ENCODE peak calls at places on chromosomes 5 and 9, in eight cellular contexts. T is left lung, W is adipocyte, S is HCT116, Q is IMR-90, A is breast epithelium, J is aorta, N is kidney. U is an unnamed sample. For H3K4me1, the result is how much of the 10 kb centered on the place peaks cover.

GRCh38 chr5:98775962-98776687 is 2.7 kb downstream of the RGMB start:
- DNase-seq in T (no peak), S (no peak), A (no peak), J (no peak), Q (peak), W (peak), N (no peak), U (no peak)

GRCh38 chr9:121698627-121699270 is 47.3 kb downstream of the DAB2IP start:
- DNase-seq in S (no peak), Q (no peak), W (peak), T (peak), N (peak), J (no peak), A (no peak), U (no peak)

GRCh38 chr5:55480781-55481180 is 54.0 kb downstream of the PLPP1 start:
- DNase-seq in Q (peak), S (no peak), A (no peak), W (peak), N (no peak), J (no peak), T (no peak), U (no peak)

GRCh38 chr5:598564-598890 is 13.6 kb upstream of the CEP72 start:
- DNase-seq in Q (no peak), S (no peak), T (no peak), N (no peak), A (no peak), W (no peak), J (peak), U (no peak)

GRCh38 chr5:136054133-136054996 is 25.6 kb downstream of the TGFBI start:
- DNase-seq in J (peak), N (no peak), S (no peak), T (no peak), W (peak), Q (peak), A (no peak), U (no peak)

GRCh38 chr9:131837316-131837715 is 97.4 kb upstream of the RAPGEF1 start:
- DNase-seq in J (no peak), W (no peak), A (no peak), T (no peak), Q (no peak), N (peak), S (no peak), U (no peak)

GRCh38 chr9:131276107-131276888 is at the start of gene FAM78A:
- DNase-seq in W (no peak), J (peak), A (no peak), Q (no peak), T (peak), S (no peak), N (peak), U (peak)

GRCh38 chr9:134678206-134678605 is 36.6 kb downstream of the COL5A1 start:
- DNase-seq in S (no peak), J (no peak), A (no peak), N (peak), Q (no peak), T (peak), W (no peak), U (peak)

GRCh38 chr9:14320272-14321245 is 6.6 kb upstream of the NFIB start:
- DNase-seq in Q (peak), W (peak), N (no peak), J (no peak), S (no peak), T (no peak), A (no peak), U (no peak)

GRCh38 chr5:166947045-166947444 is 1344.4 kb upstream of the WWC1 start:
- DNase-seq in Q (no peak), S (no peak), A (no peak), N (no peak), J (no peak), T (peak), W (no peak), U (no peak)

GRCh38 chr9:85137606-85138150 is 468.1 kb downstream of the NTRK2 start:
- DNase-seq in Q (no peak), A (no peak), S (no peak), W (no peak), T (no peak), N (no peak), J (no peak), U (no peak)

GRCh38 chr5:3380689-3381088 is 214.9 kb upstream of the IRX1 start:
- DNase-seq in T (no peak), S (no peak), Q (no peak), N (no peak), J (no peak), W (no peak), A (no peak), U (no peak)

GRCh38 chr9:72462340-72462739 is 59.1 kb upstream of the TMC1 start:
- DNase-seq in N (no peak), Q (peak), A (no peak), T (no peak), S (no peak), W (peak), J (no peak), U (no peak)

GRCh38 chr5:9838906-9839305 is 208.8 kb upstream of the TAS2R1 start:
- DNase-seq in Q (no peak), W (no peak), N (no peak), S (no peak), T (no peak), J (no peak), A (no peak), U (no peak)

GRCh38 chr9:126619336-126619919 is 5.7 kb downstream of the LMX1B start:
- DNase-seq in W (no peak), J (no peak), S (no peak), T (peak), N (peak), Q (no peak), A (no peak), U (peak)

GRCh38 chr9:69946800-69947437 is 96.7 kb upstream of the MAMDC2 start:
- DNase-seq in A (no peak), W (peak), S (peak), Q (peak), J (no peak), T (no peak), N (no peak), U (no peak)

GRCh38 chr9:16367605-16368424 is 502.7 kb downstream of the BNC2 start:
- DNase-seq in A (no peak), J (no peak), Q (peak), S (no peak), N (no peak), T (no peak), W (peak), U (no peak)

GRCh38 chr5:72799721-72800120 is 16.7 kb upstream of the TNPO1 start:
- DNase-seq in J (no peak), A (no peak), W (no peak), Q (no peak), T (no peak), N (no peak), S (no peak), U (no peak)

GRCh38 chr5:152532714-152533113 is 127.6 kb upstream of the NMUR2 start:
- DNase-seq in T (no peak), Q (peak), A (no peak), J (no peak), S (peak), W (peak), N (no peak), U (no peak)

GRCh38 chr5:86507574-86507973 is 110.2 kb upstream of the COX7C start:
- DNase-seq in Q (no peak), T (no peak), N (no peak), W (no peak), A (no peak), S (no peak), J (no peak), U (no peak)

GRCh38 chr5:128252794-128253193 is 169.2 kb downstream of the SLC12A2 start:
- DNase-seq in J (no peak), S (no peak), T (no peak), W (peak), N (no peak), A (no peak), Q (peak), U (no peak)

GRCh38 chr5:132064738-132065331 is 4.4 kb downstream of the IL3 start:
- DNase-seq in J (peak), S (peak), A (peak), T (peak), N (peak), W (peak), Q (peak), U (peak)

GRCh38 chr5:96033116-96033515 is 71.5 kb upstream of the ELL2 start:
- DNase-seq in Q (no peak), T (no peak), S (no peak), J (no peak), W (no peak), A (no peak), N (no peak), U (no peak)

GRCh38 chr5:158502686-158503085 is 597.0 kb downstream of the EBF1 start:
- DNase-seq in S (no peak), T (peak), W (no peak), A (no peak), N (peak), J (no peak), Q (no peak), U (no peak)

GRCh38 chr9:117334101-117334500 is 80.8 kb downstream of the ASTN2 start:
- DNase-seq in J (no peak), S (no peak), T (no peak), N (no peak), A (no peak), Q (no peak), W (no peak), U (no peak)

GRCh38 chr9:124392254-124392653 is 23.0 kb downstream of the PSMB7 start:
- DNase-seq in N (peak), J (no peak), A (no peak), W (peak), S (no peak), Q (no peak), T (peak), U (peak)

GRCh38 chr9:81574399-81574798 is 114.9 kb downstream of the TLE1 start:
- DNase-seq in T (no peak), A (no peak), Q (peak), J (no peak), W (peak), N (no peak), S (no peak), U (no peak)

GRCh38 chr9:38311382-38312270 is 80.9 kb upstream of the ALDH1B1 start:
- DNase-seq in T (no peak), S (no peak), J (no peak), W (no peak), Q (no peak), A (no peak), N (no peak), U (no peak)

GRCh38 chr9:29564564-29564963 is 1991.3 kb upstream of the C9orf72 start:
- DNase-seq in N (no peak), A (no peak), W (no peak), Q (no peak), T (no peak), S (no peak), J (no peak), U (no peak)

GRCh38 chr5:135245521-135246499 is 153.2 kb downstream of the MACROH2A1 start:
- DNase-seq in N (peak), J (no peak), S (no peak), A (no peak), Q (peak), W (peak), T (no peak), U (no peak)

GRCh38 chr9:36836486-36836885 is 197.6 kb downstream of the PAX5 start:
- DNase-seq in W (no peak), Q (no peak), A (no peak), T (no peak), S (no peak), J (no peak), N (peak), U (no peak)

GRCh38 chr9:36842560-36843530 is 191.2 kb downstream of the PAX5 start:
- DNase-seq in A (no peak), S (no peak), N (peak), Q (no peak), J (no peak), T (no peak), W (no peak), U (no peak)

GRCh38 chr9:36837431-36838405 is 196.3 kb downstream of the PAX5 start:
- DNase-seq in N (peak), T (no peak), S (no peak), J (no peak), A (no peak), Q (no peak), W (no peak), U (no peak)

GRCh38 chr9:36840895-36841536 is 193.1 kb downstream of the PAX5 start:
- DNase-seq in Q (no peak), N (no peak), W (peak), S (no peak), T (no peak), A (no peak), J (no peak), U (no peak)

DNA sequence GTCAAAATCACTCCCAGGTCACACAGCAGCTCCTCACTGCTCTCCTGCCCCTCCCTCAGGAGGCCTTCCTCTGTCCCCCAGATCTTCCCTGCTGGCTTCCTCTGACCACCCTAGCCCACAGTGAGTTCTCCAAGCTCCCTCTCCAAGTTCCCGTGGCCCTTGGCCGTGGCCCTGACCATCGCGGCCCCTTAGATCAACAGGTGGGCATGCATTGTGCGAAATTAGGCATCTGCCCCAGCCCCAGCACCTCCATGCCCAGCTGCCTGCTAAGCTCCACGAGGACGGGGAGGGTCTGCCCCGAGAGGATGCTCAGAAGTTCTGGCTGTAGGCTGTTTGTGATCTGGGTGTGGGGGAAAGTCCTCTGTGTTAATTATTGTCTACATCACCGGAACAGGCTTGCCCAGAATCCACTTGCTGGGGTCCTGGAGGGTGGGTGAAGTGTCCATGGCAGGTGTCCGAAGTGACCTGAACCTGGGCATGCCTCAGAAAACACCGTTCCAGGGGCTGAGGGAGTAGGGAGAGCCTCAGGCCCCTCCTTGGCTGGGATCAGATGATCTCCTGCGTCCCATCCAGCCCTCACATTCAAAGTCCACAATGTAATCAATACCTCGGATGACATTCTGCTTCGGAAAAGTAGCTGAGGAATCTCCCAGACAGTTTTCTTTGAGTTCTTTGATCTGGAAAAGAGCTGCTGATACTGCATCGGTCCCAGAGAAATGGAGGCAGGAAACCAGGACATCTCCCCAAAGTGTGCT is 194.8 kb downstream of the PAX5 start:
- DNase-seq in N (peak), A (no peak), S (no peak), W (no peak), J (peak), T (no peak), Q (no peak), U (no peak)
- H3K4me1 ChIP-seq in N (under half), A (under half), S (under half), W (under half), J (under half), T (under half), Q (under half), U (under half)

GRCh38 chr5:133930824-133931111 is 37.7 kb downstream of the C5orf15 start:
- DNase-seq in N (no peak), S (no peak), A (no peak), Q (no peak), T (no peak), W (no peak), J (no peak), U (no peak)
- H3K4me1 ChIP-seq in N (under half), S (under half), A (under half), Q (under half), T (under half), W (under half), J (under half), U (under half)

GRCh38 chr9:127683723-127684122 is 23.1 kb upstream of the CFAP157 start:
- DNase-seq in Q (peak), W (peak), A (no peak), S (no peak), T (no peak), J (no peak), N (no peak), U (no peak)
- H3K4me1 ChIP-seq in Q (under half), W (under half), A (under half), S (under half), T (under half), J (under half), N (under half), U (under half)

GRCh38 chr5:64766934-64767333 is 1.6 kb downstream of the SREK1IP1 start:
- DNase-seq in A (no peak), J (no peak), T (no peak), W (no peak), N (no peak), Q (no peak), S (no peak), U (no peak)
- H3K4me1 ChIP-seq in A (under half), J (under half), T (under half), W (under half), N (under half), Q (under half), S (under half), U (under half)

DNA sequence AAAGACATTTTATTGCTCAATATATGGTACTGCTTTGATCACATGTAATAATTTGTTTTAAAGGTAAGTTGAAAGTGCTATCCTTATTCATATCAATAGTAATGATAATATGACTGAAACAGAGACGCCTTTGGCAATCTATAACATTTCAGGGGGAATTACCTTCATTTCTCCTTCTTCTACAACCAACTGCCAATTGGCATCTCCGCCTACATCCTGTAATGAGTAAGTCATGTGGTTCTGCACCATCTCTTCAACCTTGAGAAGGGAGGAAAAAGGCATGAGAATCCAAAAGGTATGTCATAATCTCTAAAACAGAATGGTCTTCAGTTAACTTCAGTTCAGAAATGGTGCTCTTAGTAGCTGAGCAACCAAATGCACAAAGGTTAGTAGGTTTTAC is 52.4 kb downstream of the HMGCR start:
- DNase-seq in T (no peak), Q (no peak), A (no peak), J (no peak), W (no peak), S (no peak), N (no peak), U (no peak)
- H3K4me1 ChIP-seq in T (under half), Q (under half), A (under half), J (under half), W (under half), S (under half), N (under half), U (under half)

GRCh38 chr5:68288756-68289134 is 73.2 kb downstream of the PIK3R1 start:
- DNase-seq in J (no peak), T (peak), N (peak), W (no peak), A (no peak), Q (no peak), S (no peak), U (no peak)
- H3K4me1 ChIP-seq in J (under half), T (under half), N (under half), W (half or more), A (under half), Q (under half), S (under half), U (half or more)

GRCh38 chr9:136046555-136046921 is 48.6 kb downstream of the NACC2 start:
- DNase-seq in T (no peak), J (no peak), S (no peak), N (no peak), Q (no peak), W (no peak), A (no peak), U (no peak)
- H3K4me1 ChIP-seq in T (under half), J (under half), S (under half), N (under half), Q (under half), W (under half), A (under half), U (under half)

DNA sequence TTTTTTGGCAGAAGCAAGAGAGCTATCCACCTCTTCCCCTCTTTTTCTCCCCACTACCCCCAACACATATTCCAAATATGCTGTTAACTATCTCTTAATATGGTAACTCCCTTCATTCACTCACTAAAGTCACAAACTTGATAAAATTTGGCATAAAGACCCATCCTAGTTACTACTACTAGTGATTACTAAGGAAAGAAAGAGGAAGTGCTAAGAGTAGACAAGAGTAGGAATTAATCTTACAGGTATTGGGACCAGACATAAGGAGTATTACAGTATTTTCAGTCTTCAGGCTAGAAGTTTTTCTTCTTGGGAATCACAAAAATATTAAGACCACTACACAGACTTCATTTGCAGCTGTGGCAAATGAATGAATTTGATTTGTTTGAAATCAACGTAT is 2.2 kb downstream of the ADAMTS6 start:
- DNase-seq in Q (no peak), N (no peak), J (no peak), A (no peak), T (no peak), S (no peak), W (peak), U (no peak)
- H3K4me1 ChIP-seq in Q (under half), N (under half), J (under half), A (under half), T (under half), S (under half), W (under half), U (under half)

GRCh38 chr9:110130791-110131416 is 77.1 kb downstream of the C9orf152 start:
- DNase-seq in S (no peak), Q (no peak), A (no peak), T (no peak), W (no peak), N (no peak), J (no peak), U (no peak)

GRCh38 chr9:110129460-110129859 is 78.5 kb downstream of the C9orf152 start:
- DNase-seq in W (no peak), J (no peak), N (no peak), T (no peak), S (no peak), Q (no peak), A (no peak), U (no peak)

GRCh38 chr9:110130211-110130610 is 77.7 kb downstream of the C9orf152 start:
- DNase-seq in S (no peak), Q (no peak), T (no peak), J (no peak), W (no peak), A (no peak), N (no peak), U (no peak)

GRCh38 chr9:110133059-110133458 is 74.9 kb downstream of the C9orf152 start:
- DNase-seq in Q (no peak), S (no peak), J (no peak), W (no peak), T (no peak), A (no peak), N (no peak), U (no peak)

GRCh38 chr9:110131499-110131898 is 76.5 kb downstream of the C9orf152 start:
- DNase-seq in A (no peak), N (no peak), J (no peak), S (no peak), Q (peak), W (no peak), T (no peak), U (no peak)
- H3K4me1 ChIP-seq in A (under half), N (under half), J (under half), S (under half), Q (under half), W (half or more), T (under half), U (under half)

GRCh38 chr5:60538955-60539866 is 160.8 kb downstream of the DEPDC1B start:
- DNase-seq in Q (peak), J (no peak), N (no peak), T (no peak), S (no peak), A (no peak), W (no peak), U (no peak)
- H3K4me1 ChIP-seq in Q (under half), J (under half), N (under half), T (under half), S (under half), A (under half), W (under half), U (under half)